ENCODE peak calls at places on chromosomes 12 and 14, in six cellular contexts. One of them, this sample, is unnamed.

GRCh38 chr12:2997989-2998670 is 38.9 kb downstream of the TEAD4 start:
- DNase-seq in HepG2: no peak
- DNase-seq in K562: no peak
- DNase-seq in A549: no peak
- DNase-seq in IMR-90: no peak
- DNase-seq in H1: no peak
- DNase-seq in this sample: no peak

GRCh38 chr12:45581112-45581511 is 148.4 kb upstream of the ARID2 start:
- DNase-seq in H1: no peak
- DNase-seq in K562: no peak
- DNase-seq in A549: no peak
- DNase-seq in HepG2: no peak
- DNase-seq in IMR-90: no peak
- DNase-seq in this sample: no peak

GRCh38 chr14:30610719-30611388 is 11.3 kb upstream of the SCFD1 start:
- DNase-seq in IMR-90: peak
- DNase-seq in K562: peak
- DNase-seq in H1: no peak
- DNase-seq in HepG2: peak
- DNase-seq in A549: peak
- DNase-seq in this sample: peak

GRCh38 chr12:12791756-12792346 is 6.4 kb downstream of the APOLD1 start:
- DNase-seq in H1: no peak
- DNase-seq in IMR-90: peak
- DNase-seq in HepG2: no peak
- DNase-seq in K562: no peak
- DNase-seq in A549: no peak
- DNase-seq in this sample: no peak

GRCh38 chr14:82447586-82447985 is 913.9 kb upstream of the SEL1L start:
- DNase-seq in HepG2: no peak
- DNase-seq in IMR-90: no peak
- DNase-seq in K562: no peak
- DNase-seq in H1: no peak
- DNase-seq in A549: no peak
- DNase-seq in this sample: no peak

GRCh38 chr12:59403259-59403932 is 192.4 kb upstream of the SLC16A7 start:
- DNase-seq in H1: no peak
- DNase-seq in HepG2: peak
- DNase-seq in K562: no peak
- DNase-seq in IMR-90: peak
- DNase-seq in A549: peak
- DNase-seq in this sample: peak

GRCh38 chr12:59940676-59941342 is 345.0 kb downstream of the SLC16A7 start:
- DNase-seq in HepG2: peak
- DNase-seq in H1: no peak
- DNase-seq in K562: no peak
- DNase-seq in IMR-90: no peak
- DNase-seq in A549: no peak
- DNase-seq in this sample: no peak

GRCh38 chr14:61511558-61511924 is 183.8 kb upstream of the HIF1A start:
- DNase-seq in HepG2: no peak
- DNase-seq in K562: no peak
- DNase-seq in A549: no peak
- DNase-seq in IMR-90: no peak
- DNase-seq in H1: no peak
- DNase-seq in this sample: no peak

GRCh38 chr12:100375023-100375737 is 18.3 kb downstream of the SLC17A8 start:
- DNase-seq in HepG2: no peak
- DNase-seq in H1: no peak
- DNase-seq in A549: no peak
- DNase-seq in K562: no peak
- DNase-seq in IMR-90: peak
- DNase-seq in this sample: no peak

GRCh38 chr12:22318122-22318737 is 16.3 kb downstream of the ST8SIA1 start:
- DNase-seq in HepG2: no peak
- DNase-seq in A549: no peak
- DNase-seq in K562: no peak
- DNase-seq in H1: no peak
- DNase-seq in IMR-90: peak
- DNase-seq in this sample: no peak

GRCh38 chr14:104356738-104357688 is 218.6 kb downstream of the KIF26A start:
- DNase-seq in IMR-90: no peak
- DNase-seq in A549: no peak
- DNase-seq in K562: no peak
- DNase-seq in H1: no peak
- DNase-seq in HepG2: no peak
- DNase-seq in this sample: no peak

GRCh38 chr12:125083092-125083491 is 17.9 kb downstream of the AACS start:
- DNase-seq in K562: no peak
- DNase-seq in IMR-90: no peak
- DNase-seq in A549: no peak
- DNase-seq in HepG2: no peak
- DNase-seq in H1: no peak
- DNase-seq in this sample: no peak

GRCh38 chr14:90785474-90785873 is 30.8 kb downstream of the TTC7B start:
- DNase-seq in H1: no peak
- DNase-seq in A549: no peak
- DNase-seq in HepG2: no peak
- DNase-seq in IMR-90: no peak
- DNase-seq in K562: no peak
- DNase-seq in this sample: peak

GRCh38 chr12:46770501-46771183 is 55.2 kb downstream of the SLC38A4 start:
- DNase-seq in K562: no peak
- DNase-seq in A549: no peak
- DNase-seq in H1: no peak
- DNase-seq in HepG2: peak
- DNase-seq in IMR-90: peak
- DNase-seq in this sample: no peak

GRCh38 chr14:105930572-105930971 is 404.2 kb downstream of the TMEM121 start:
- DNase-seq in IMR-90: no peak
- DNase-seq in H1: no peak
- DNase-seq in A549: no peak
- DNase-seq in HepG2: no peak
- DNase-seq in K562: peak
- DNase-seq in this sample: no peak

GRCh38 chr12:46944771-46945170 is 119.0 kb upstream of the SLC38A4 start:
- DNase-seq in A549: no peak
- DNase-seq in K562: no peak
- DNase-seq in IMR-90: no peak
- DNase-seq in H1: no peak
- DNase-seq in HepG2: no peak
- DNase-seq in this sample: no peak

DNA sequence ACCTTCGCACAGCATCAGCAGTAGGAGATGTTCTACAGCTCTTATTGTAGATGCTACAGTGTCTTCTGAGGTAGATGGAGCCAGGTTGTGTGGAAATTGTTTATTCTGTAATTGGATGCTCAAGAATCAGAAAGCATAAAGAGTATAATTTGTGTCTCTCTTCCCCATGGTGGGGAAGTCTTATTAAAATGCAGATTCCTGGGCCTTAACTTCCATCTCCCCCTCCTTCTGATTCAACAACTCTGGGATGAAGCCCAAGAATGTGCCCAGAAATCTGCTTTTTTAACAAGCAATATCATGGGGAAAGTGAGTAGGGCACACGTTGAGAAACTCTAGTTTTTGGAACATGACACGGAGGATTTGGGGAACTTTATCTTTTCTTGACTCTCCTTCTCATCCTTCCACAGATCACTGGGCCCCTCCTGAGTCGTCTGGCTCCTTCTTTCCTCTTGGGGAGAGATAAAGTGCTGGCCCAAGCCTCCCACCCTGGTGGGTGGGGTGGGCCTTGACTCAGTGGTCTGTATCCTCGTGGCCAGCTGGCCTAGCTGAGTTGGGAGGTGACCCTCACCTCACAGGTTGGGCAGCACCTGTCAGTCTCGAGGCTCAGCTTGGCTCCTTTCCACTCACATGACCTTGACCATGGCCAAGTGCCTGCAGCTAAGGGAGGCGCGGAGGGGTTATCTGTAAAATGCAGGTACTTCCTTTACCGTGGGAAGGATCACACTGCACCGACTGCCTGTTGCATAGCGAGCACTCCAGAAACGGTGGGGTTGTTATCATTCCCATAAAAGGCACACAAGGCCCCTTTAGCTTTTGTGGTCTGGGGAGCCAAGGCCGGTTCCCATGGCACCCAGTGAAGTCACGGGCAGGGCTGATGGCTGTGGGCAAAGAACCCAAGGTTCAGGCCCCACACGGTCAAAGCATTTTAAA is 141.9 kb downstream of the CHST11 start:
- DNase-seq in K562: peak
- DNase-seq in HepG2: no peak
- DNase-seq in A549: no peak
- DNase-seq in IMR-90: no peak
- DNase-seq in H1: no peak
- DNase-seq in this sample: no peak
- TF ChIP-seq CEBPB in K562: no peak
- TF ChIP-seq CEBPB in HepG2: no peak
- TF ChIP-seq CEBPB in A549: no peak
- TF ChIP-seq CEBPB in IMR-90: no peak
- TF ChIP-seq CEBPB in H1: no peak
- TF ChIP-seq CEBPB in this sample: no peak

GRCh38 chr12:69991683-69992297 is 166.8 kb downstream of the MYRFL start:
- DNase-seq in IMR-90: no peak
- DNase-seq in K562: no peak
- DNase-seq in H1: no peak
- DNase-seq in A549: no peak
- DNase-seq in HepG2: no peak
- DNase-seq in this sample: no peak
- TF ChIP-seq CEBPB in IMR-90: no peak
- TF ChIP-seq CEBPB in K562: no peak
- TF ChIP-seq CEBPB in H1: no peak
- TF ChIP-seq CEBPB in A549: no peak
- TF ChIP-seq CEBPB in HepG2: no peak
- TF ChIP-seq CEBPB in this sample: no peak

GRCh38 chr12:77720258-77720657 is 110.4 kb upstream of the NAV3 start:
- DNase-seq in K562: no peak
- DNase-seq in IMR-90: no peak
- DNase-seq in HepG2: no peak
- DNase-seq in H1: no peak
- DNase-seq in A549: no peak
- DNase-seq in this sample: no peak
- TF ChIP-seq CEBPB in K562: no peak
- TF ChIP-seq CEBPB in IMR-90: no peak
- TF ChIP-seq CEBPB in HepG2: no peak
- TF ChIP-seq CEBPB in H1: no peak
- TF ChIP-seq CEBPB in A549: no peak
- TF ChIP-seq CEBPB in this sample: no peak

DNA sequence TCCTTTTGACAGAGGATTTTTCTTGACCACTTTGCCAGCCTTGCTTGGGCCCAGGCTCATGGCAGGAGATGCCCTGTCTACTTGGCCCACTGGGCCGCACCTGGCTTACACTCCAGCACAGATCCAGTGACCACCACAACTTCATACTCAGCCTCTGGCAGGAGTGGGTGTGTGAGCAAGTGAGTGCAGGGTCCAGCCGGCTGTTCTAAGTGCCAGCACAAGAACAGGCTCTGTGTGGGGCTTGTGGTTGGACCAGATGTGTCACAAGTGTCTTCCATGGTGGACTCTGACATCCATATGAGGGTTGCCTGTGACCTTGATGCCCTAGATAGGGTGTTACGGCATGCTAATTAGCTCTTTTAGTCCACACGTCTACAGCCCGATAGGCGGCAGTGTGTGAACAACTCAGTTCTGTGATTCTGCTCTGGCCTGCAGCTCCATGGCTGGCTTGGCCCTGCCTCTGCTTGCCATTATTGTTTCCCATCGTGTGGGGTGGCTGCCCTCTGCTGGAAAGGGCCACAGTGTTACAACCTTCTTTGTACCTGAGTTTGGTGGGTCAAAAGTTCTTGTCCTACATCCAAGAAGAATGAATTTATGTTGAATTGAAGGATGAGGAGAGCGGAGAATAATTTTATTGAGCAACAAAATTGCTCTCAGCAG is 1089.1 kb downstream of the SLC6A15 start:
- DNase-seq in HepG2: peak
- DNase-seq in H1: peak
- DNase-seq in A549: no peak
- DNase-seq in IMR-90: no peak
- DNase-seq in K562: peak
- DNase-seq in this sample: peak
- TF ChIP-seq CEBPB in HepG2: no peak
- TF ChIP-seq CEBPB in H1: no peak
- TF ChIP-seq CEBPB in A549: no peak
- TF ChIP-seq CEBPB in IMR-90: no peak
- TF ChIP-seq CEBPB in K562: no peak
- TF ChIP-seq CEBPB in this sample: no peak

GRCh38 chr12:123388218-123388947 is 4.5 kb downstream of the KMT5A start:
- DNase-seq in HepG2: peak
- DNase-seq in K562: peak
- DNase-seq in IMR-90: peak
- DNase-seq in H1: no peak
- DNase-seq in A549: peak
- DNase-seq in this sample: no peak

GRCh38 chr12:123388948-123389559 is 5.1 kb downstream of the KMT5A start:
- DNase-seq in HepG2: no peak
- DNase-seq in H1: no peak
- DNase-seq in A549: no peak
- DNase-seq in K562: peak
- DNase-seq in IMR-90: no peak
- DNase-seq in this sample: no peak

GRCh38 chr12:123390415-123391093 is 6.6 kb downstream of the KMT5A start:
- DNase-seq in A549: no peak
- DNase-seq in K562: no peak
- DNase-seq in H1: no peak
- DNase-seq in HepG2: no peak
- DNase-seq in IMR-90: no peak
- DNase-seq in this sample: no peak

GRCh38 chr12:123391546-123392343 is 7.8 kb downstream of the KMT5A start:
- DNase-seq in H1: no peak
- DNase-seq in A549: no peak
- DNase-seq in HepG2: no peak
- DNase-seq in K562: no peak
- DNase-seq in IMR-90: no peak
- DNase-seq in this sample: no peak

GRCh38 chr12:123389560-123390351 is 5.8 kb downstream of the KMT5A start:
- DNase-seq in HepG2: peak
- DNase-seq in H1: no peak
- DNase-seq in K562: peak
- DNase-seq in IMR-90: no peak
- DNase-seq in A549: peak
- DNase-seq in this sample: no peak
- TF ChIP-seq CEBPB in HepG2: no peak
- TF ChIP-seq CEBPB in H1: no peak
- TF ChIP-seq CEBPB in K562: no peak
- TF ChIP-seq CEBPB in IMR-90: no peak
- TF ChIP-seq CEBPB in A549: no peak
- TF ChIP-seq CEBPB in this sample: no peak

GRCh38 chr12:77924703-77925102 is 94.0 kb downstream of the NAV3 start:
- DNase-seq in IMR-90: peak
- DNase-seq in A549: no peak
- DNase-seq in K562: no peak
- DNase-seq in HepG2: no peak
- DNase-seq in H1: no peak
- DNase-seq in this sample: no peak
- TF ChIP-seq CEBPB in IMR-90: no peak
- TF ChIP-seq CEBPB in A549: no peak
- TF ChIP-seq CEBPB in K562: no peak
- TF ChIP-seq CEBPB in HepG2: no peak
- TF ChIP-seq CEBPB in H1: no peak
- TF ChIP-seq CEBPB in this sample: no peak

This sample was measured in HCT116.